ENCODE peak calls at places on chromosomes 4 and X, in four cellular contexts. I, D, H and J are unnamed samples.

GRCh38 chr4:101160792-101161592 is 186.3 kb downstream of the PPP3CA start:
- DNase-seq in I (no peak), D (no peak), H (peak), J (no peak)

GRCh38 chr4:76074468-76074867 is at the start of gene ART3:
- DNase-seq in I (no peak), D (no peak), H (no peak), J (no peak)

GRCh38 chr4:132332932-132333722 is 816.0 kb upstream of the PCDH10 start:
- DNase-seq in I (no peak), D (no peak), H (peak), J (peak)

GRCh38 chr4:147704846-147705245 is 20.9 kb upstream of the PRMT9 start:
- DNase-seq in I (no peak), D (no peak), H (no peak), J (no peak)

GRCh38 chr4:177008071-177008835 is 215.5 kb upstream of the VEGFC start:
- DNase-seq in I (no peak), D (no peak), H (no peak), J (no peak)

GRCh38 chr4:128424524-128425195 is 137.0 kb upstream of the PGRMC2 start:
- DNase-seq in I (no peak), D (no peak), H (no peak), J (no peak)

GRCh38 chr4:65316534-65316933 is 353.8 kb downstream of the EPHA5 start:
- DNase-seq in I (no peak), D (no peak), H (no peak), J (no peak)

GRCh38 chr4:94338681-94339351 is 3.8 kb downstream of the HPGDS start:
- DNase-seq in I (no peak), D (no peak), H (no peak), J (no peak)

GRCh38 chr4:102535398-102536082 is 34.4 kb downstream of the NFKB1 start:
- DNase-seq in I (no peak), D (no peak), H (no peak), J (peak)

GRCh38 chrX:8755813-8756212 is 23.9 kb upstream of the ANOS1 start:
- DNase-seq in I (no peak), D (no peak), H (no peak), J (no peak)

GRCh38 chr4:173040200-173040599 is 128.4 kb upstream of the GALNT7 start:
- DNase-seq in I (peak), D (no peak), H (no peak), J (no peak)

GRCh38 chr4:159516556-159516955 is 413.7 kb downstream of the RAPGEF2 start:
- DNase-seq in I (no peak), D (no peak), H (no peak), J (no peak)

GRCh38 chr4:761739-762138 is 56.1 kb downstream of the PCGF3 start:
- DNase-seq in I (no peak), D (no peak), H (no peak), J (no peak)

GRCh38 chr4:55397521-55398321 is 2.0 kb downstream of the TMEM165 start:
- DNase-seq in I (no peak), D (no peak), H (no peak), J (peak)
- TF ChIP-seq POLR2A in I (no peak), D (peak), H (no peak), J (no peak)

GRCh38 chr4:4860803-4861591 is 1.5 kb downstream of the MSX1 start:
- DNase-seq in I (peak), D (no peak), H (no peak), J (no peak)

GRCh38 chr4:4864940-4865704 is 5.7 kb downstream of the MSX1 start:
- DNase-seq in I (no peak), D (no peak), H (no peak), J (no peak)

GRCh38 chr4:4864443-4864939 is 5.0 kb downstream of the MSX1 start:
- DNase-seq in I (no peak), D (no peak), H (no peak), J (no peak)

GRCh38 chr4:4861592-4862551 is 2.4 kb downstream of the MSX1 start:
- DNase-seq in I (no peak), D (no peak), H (no peak), J (no peak)

GRCh38 chr4:4862665-4863482 is 3.4 kb downstream of the MSX1 start:
- DNase-seq in I (no peak), D (no peak), H (no peak), J (no peak)
- TF ChIP-seq POLR2A in I (no peak), D (no peak), H (no peak), J (no peak)

GRCh38 chr4:174933083-174933482 is 14.9 kb downstream of the ADAM29 start:
- DNase-seq in I (no peak), D (no peak), H (no peak), J (no peak)
- TF ChIP-seq POLR2A in I (no peak), D (no peak), H (no peak), J (no peak)

DNA sequence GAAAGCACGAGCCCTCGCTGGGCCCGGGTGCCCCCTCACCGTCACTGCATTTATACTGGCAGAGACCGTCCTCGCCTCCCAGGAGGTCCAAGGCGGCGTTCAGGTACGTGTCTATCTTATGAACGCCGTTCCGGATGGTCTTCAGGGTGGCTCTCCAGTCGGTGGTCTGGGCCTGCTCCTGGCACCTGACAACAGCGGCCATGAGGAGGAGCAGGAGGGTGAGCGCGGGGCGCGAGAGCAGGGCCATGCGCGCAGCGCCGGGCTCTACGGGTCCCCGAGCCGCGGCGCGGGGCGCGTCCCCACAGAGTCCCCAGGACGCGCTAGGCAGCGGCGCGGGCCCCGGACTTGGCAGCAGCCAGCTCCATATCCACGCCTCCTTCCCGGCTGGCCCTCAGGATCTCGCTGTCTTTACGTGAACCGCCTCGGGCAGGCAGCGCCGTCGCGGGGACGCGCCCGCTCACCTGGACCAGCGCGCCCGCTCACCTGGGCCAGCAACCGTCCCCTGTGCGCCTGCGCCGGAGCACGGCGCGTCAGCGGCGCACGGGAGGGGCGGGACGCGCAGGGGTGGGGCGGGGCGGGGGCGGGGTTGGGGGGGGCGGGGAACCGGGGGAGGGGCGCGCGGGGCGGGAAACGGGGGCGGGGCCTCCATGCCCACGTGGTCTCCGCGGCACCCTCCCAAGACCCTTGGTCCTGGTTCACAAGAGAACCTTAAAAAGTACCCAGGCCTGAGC is at the start of gene PLA2G12A:
- DNase-seq in I (peak), D (peak), H (peak), J (peak)
- TF ChIP-seq POLR2A in I (peak), D (peak), H (peak), J (peak)